ENCODE peak calls at places on chromosomes 4 and X, in eight cellular contexts. M is stimulated activated CD8-positive, alpha-beta memory T cell treated with anti-CD3 and anti-CD28 coated beads, Interleukin-15, amount 100 ng/mL, for 4 hours; Z is COR-L47; R is dermis blood vessel endothelial cell; F is HTR-8/SVneo; T is lower leg skin; N is NCI-H748 treated with DMSO at 0.1 percent for 48 hours; W is stomach. I is an unnamed sample.

GRCh38 chr4:21888195-21888976 is 60.2 kb downstream of the KCNIP4 start:
- DNase-seq in M (no peak), Z (no peak), R (peak), F (peak), T (no peak), N (no peak), W (no peak), I (no peak)

GRCh38 chr4:153217440-153217839 is 13.2 kb downstream of the TRIM2 start:
- DNase-seq in M (no peak), Z (no peak), R (no peak), F (no peak), T (no peak), N (no peak), W (no peak), I (no peak)

GRCh38 chr4:113146876-113147358 is 97.5 kb downstream of the ANK2 start:
- DNase-seq in M (no peak), Z (no peak), R (no peak), F (no peak), T (no peak), N (no peak), W (no peak), I (peak)

GRCh38 chrX:102154218-102154860 is 1.4 kb downstream of the BEX5 start:
- DNase-seq in M (no peak), Z (peak), R (no peak), F (no peak), T (no peak), N (no peak), W (no peak), I (no peak)

GRCh38 chrX:71650333-71650969 is 16.9 kb upstream of the LOC101059915 start:
- DNase-seq in M (no peak), Z (no peak), R (peak), F (no peak), T (no peak), N (no peak), W (no peak), I (no peak)

GRCh38 chrX:40581333-40581910 is 652 bp downstream of the ATP6AP2 start:
- DNase-seq in M (no peak), Z (no peak), R (peak), F (no peak), T (no peak), N (no peak), W (no peak), I (no peak)

GRCh38 chr4:20723019-20723418 is 22.8 kb downstream of the PACRGL start:
- DNase-seq in M (no peak), Z (no peak), R (no peak), F (no peak), T (no peak), N (no peak), W (no peak), I (no peak)

GRCh38 chr4:75490155-75490554 is 24.0 kb downstream of the RCHY1 start:
- DNase-seq in M (no peak), Z (peak), R (peak), F (no peak), T (no peak), N (peak), W (no peak), I (no peak)

GRCh38 chrX:44667771-44668170 is 125.1 kb upstream of the FUNDC1 start:
- DNase-seq in M (no peak), Z (no peak), R (no peak), F (no peak), T (no peak), N (no peak), W (no peak), I (no peak)

GRCh38 chrX:3120426-3120825 is 79.2 kb downstream of the ARSF start:
- DNase-seq in M (no peak), Z (no peak), R (no peak), F (no peak), T (no peak), N (no peak), W (no peak), I (no peak)

GRCh38 chr4:15010038-15010585 is 7.8 kb downstream of the CPEB2 start:
- DNase-seq in M (no peak), Z (no peak), R (no peak), F (no peak), T (no peak), N (no peak), W (no peak), I (no peak)

GRCh38 chr4:164221631-164222030 is 532.3 kb upstream of the SMIM31 start:
- DNase-seq in M (no peak), Z (no peak), R (no peak), F (no peak), T (no peak), N (no peak), W (no peak), I (no peak)

GRCh38 chrX:46444011-46444410 is 101.2 kb downstream of the ZNF674 start:
- DNase-seq in M (no peak), Z (no peak), R (peak), F (peak), T (no peak), N (no peak), W (no peak), I (no peak)

GRCh38 chrX:96182366-96182765 is 502.3 kb upstream of the DIAPH2 start:
- DNase-seq in M (no peak), Z (no peak), R (peak), F (no peak), T (no peak), N (no peak), W (no peak), I (no peak)

GRCh38 chrX:119685225-119686066 is 7.5 kb downstream of the SEPTIN6 start:
- DNase-seq in M (no peak), Z (no peak), R (peak), F (no peak), T (no peak), N (peak), W (no peak), I (no peak)

GRCh38 chr4:1047106-1047975 is 35.9 kb downstream of the FGFRL1 start:
- DNase-seq in M (no peak), Z (no peak), R (peak), F (no peak), T (no peak), N (no peak), W (peak), I (no peak)

GRCh38 chrX:130260316-130260715 is 8.4 kb downstream of the ZNF280C start:
- DNase-seq in M (no peak), Z (no peak), R (no peak), F (no peak), T (no peak), N (no peak), W (no peak), I (no peak)